ENCODE peak calls at places on chromosomes 16 and 17, in seven cellular contexts. G is HepG2, E is K562, J is HCT116, C is H1, R is GM12878, H is SK-N-SH. O is an unnamed sample.

GRCh38 chr16:74556375-74556922 is 50.5 kb downstream of the GLG1 start:
- DNase-seq in G (no peak), E (no peak), J (peak; percentile 51), C (no peak), R (no peak), H (no peak), O (no peak)

GRCh38 chr16:75733305-75734141 is 7.2 kb upstream of the CPHXL start:
- DNase-seq in G (no peak), E (no peak), J (no peak), C (no peak), R (no peak), H (no peak), O (no peak)

GRCh38 chr17:21140911-21141310 is 14.1 kb downstream of the DHRS7B start:
- DNase-seq in G (no peak), E (no peak), J (no peak), C (no peak), R (no peak), H (no peak), O (no peak)

GRCh38 chr16:7408700-7409340 is 76.2 kb downstream of the RBFOX1 start:
- DNase-seq in G (no peak), E (no peak), J (no peak), C (no peak), R (no peak), H (no peak), O (no peak)

GRCh38 chr17:47287639-47288038 is 34.0 kb downstream of the ITGB3 start:
- DNase-seq in G (no peak), E (no peak), J (no peak), C (no peak), R (no peak), H (no peak), O (no peak)

GRCh38 chr17:80082403-80083135 is 18.8 kb upstream of the GAA start:
- DNase-seq in G (peak; percentile 78), E (peak; percentile 67), J (peak; percentile 75), C (peak; percentile 86), R (no peak), H (peak; percentile 94), O (peak; percentile 88)

GRCh38 chr17:35002876-35003551 is 22.7 kb downstream of the LIG3 start:
- DNase-seq in G (no peak), E (no peak), J (no peak), C (no peak), R (no peak), H (no peak), O (no peak)

GRCh38 chr16:65005696-65006095 is 116.2 kb downstream of the CDH11 start:
- DNase-seq in G (no peak), E (no peak), J (no peak), C (no peak), R (no peak), H (no peak), O (no peak)

GRCh38 chr16:30119428-30119827 is 3.6 kb downstream of the MAPK3 start:
- DNase-seq in G (no peak), E (no peak), J (no peak), C (no peak), R (no peak), H (no peak), O (no peak)

GRCh38 chr16:30122621-30123160 is 329 bp downstream of the MAPK3 start:
- DNase-seq in G (no peak), E (no peak), J (no peak), C (no peak), R (no peak), H (no peak), O (no peak)

GRCh38 chr16:30124985-30125379 is 2.0 kb upstream of the MAPK3 start:
- DNase-seq in G (no peak), E (no peak), J (no peak), C (no peak), R (no peak), H (no peak), O (no peak)

GRCh38 chr16:30120340-30121105 is 2.5 kb downstream of the MAPK3 start:
- DNase-seq in G (no peak), E (no peak), J (no peak), C (no peak), R (no peak), H (no peak), O (no peak)

GRCh38 chr16:30121741-30122620 is 1.0 kb downstream of the MAPK3 start:
- DNase-seq in G (no peak), E (no peak), J (no peak), C (peak; percentile 47), R (no peak), H (peak; percentile 43), O (no peak)
- TF ChIP-seq JUND in G (no peak), E (no peak), J (no peak), C (no peak), R (no peak), H (no peak), O (no peak)

DNA sequence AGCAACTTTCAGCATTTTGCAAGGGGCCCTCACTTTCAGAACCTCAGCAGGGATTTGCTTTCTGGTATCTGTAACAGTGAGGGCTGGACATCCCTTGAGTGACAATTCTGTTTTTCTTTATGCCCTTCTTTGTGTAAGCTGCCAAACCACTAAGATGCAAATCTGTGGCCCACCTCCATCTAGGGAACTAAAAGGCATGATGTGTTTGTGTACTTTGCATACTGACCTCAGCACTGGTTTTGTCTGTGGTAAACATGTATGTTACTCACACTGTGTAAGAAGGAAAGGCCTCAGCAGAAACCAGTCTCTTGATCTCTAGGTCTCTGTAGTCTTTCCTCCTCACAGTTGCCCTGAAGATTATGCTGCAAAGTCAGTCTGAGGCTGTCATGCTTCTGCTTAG is 396.6 kb upstream of the DYNLRB2 start:
- DNase-seq in G (no peak), E (no peak), J (no peak), C (no peak), R (peak; percentile 72), H (no peak), O (no peak)
- TF ChIP-seq JUND in G (no peak), E (no peak), J (no peak), C (no peak), R (no peak), H (no peak), O (no peak)

GRCh38 chr17:41627316-41628072 is 3.1 kb upstream of the KRT17 start:
- DNase-seq in G (no peak), E (no peak), J (no peak), C (no peak), R (no peak), H (no peak), O (no peak)

GRCh38 chr17:41621916-41622315 is 2.5 kb downstream of the KRT17 start:
- DNase-seq in G (no peak), E (no peak), J (no peak), C (no peak), R (no peak), H (no peak), O (no peak)

GRCh38 chr17:41629316-41629715 is 4.9 kb upstream of the KRT17 start:
- DNase-seq in G (no peak), E (no peak), J (no peak), C (no peak), R (no peak), H (no peak), O (no peak)

GRCh38 chr17:41624208-41625101 is at the start of gene KRT17:
- DNase-seq in G (no peak), E (peak; percentile 41), J (no peak), C (no peak), R (no peak), H (no peak), O (no peak)

GRCh38 chr17:41625602-41626001 is 1.2 kb upstream of the KRT17 start:
- DNase-seq in G (no peak), E (no peak), J (no peak), C (no peak), R (no peak), H (no peak), O (no peak)
- TF ChIP-seq JUND in G (no peak), E (no peak), J (no peak), C (no peak), R (no peak), H (no peak), O (no peak)

GRCh38 chr17:39617446-39618251 is 9.1 kb upstream of the PPP1R1B start:
- DNase-seq in G (no peak), E (peak; percentile 44), J (no peak), C (peak; percentile 74), R (no peak), H (peak; percentile 95), O (peak; percentile 87)

GRCh38 chr17:39619786-39620101 is 7.0 kb upstream of the PPP1R1B start:
- DNase-seq in G (peak; percentile 44), E (no peak), J (no peak), C (no peak), R (no peak), H (no peak), O (no peak)

GRCh38 chr17:39617100-39617445 is 9.4 kb upstream of the NEUROD2 start:
- DNase-seq in G (no peak), E (no peak), J (no peak), C (no peak), R (no peak), H (no peak), O (no peak)

GRCh38 chr17:39618956-39619785 is 7.6 kb upstream of the PPP1R1B start:
- DNase-seq in G (peak; percentile 29), E (no peak), J (no peak), C (no peak), R (no peak), H (no peak), O (no peak)

DNA sequence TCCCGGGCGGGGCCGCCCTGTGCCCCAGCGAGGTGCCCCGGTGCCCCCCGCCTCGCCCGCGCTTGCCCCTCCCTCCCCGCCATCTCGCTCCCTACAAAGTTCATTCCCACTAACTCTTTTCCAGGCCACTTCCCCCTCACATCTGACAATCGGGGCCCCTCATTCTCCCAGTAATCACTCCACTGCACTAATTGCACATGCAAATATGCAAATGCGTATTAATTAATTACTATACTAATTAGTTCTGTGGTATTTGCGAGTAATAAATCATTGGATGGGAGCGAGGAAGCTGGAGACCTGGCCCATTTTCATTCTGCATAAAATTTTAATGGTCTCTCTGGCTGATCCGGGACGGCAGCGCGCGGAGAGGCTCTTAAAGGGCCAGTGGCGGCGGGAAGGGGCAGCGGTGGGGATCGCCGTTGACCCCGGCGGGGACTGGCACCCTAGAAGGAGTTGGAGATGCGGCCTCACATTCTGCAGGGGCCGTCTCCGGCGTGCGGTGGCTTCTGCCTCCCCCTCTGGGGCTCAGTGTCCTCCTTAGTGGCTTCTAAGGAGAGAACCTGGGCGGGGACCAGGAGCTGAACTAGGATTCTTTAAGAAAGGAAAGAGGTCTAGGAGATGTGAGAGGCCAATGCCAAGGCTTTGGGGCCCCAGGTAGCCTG is 8.4 kb upstream of the PPP1R1B start:
- DNase-seq in G (no peak), E (no peak), J (no peak), C (peak; percentile 72), R (no peak), H (peak; percentile 64), O (no peak)
- TF ChIP-seq JUND in G (no peak), E (no peak), J (no peak), C (no peak), R (no peak), H (no peak), O (no peak)

DNA sequence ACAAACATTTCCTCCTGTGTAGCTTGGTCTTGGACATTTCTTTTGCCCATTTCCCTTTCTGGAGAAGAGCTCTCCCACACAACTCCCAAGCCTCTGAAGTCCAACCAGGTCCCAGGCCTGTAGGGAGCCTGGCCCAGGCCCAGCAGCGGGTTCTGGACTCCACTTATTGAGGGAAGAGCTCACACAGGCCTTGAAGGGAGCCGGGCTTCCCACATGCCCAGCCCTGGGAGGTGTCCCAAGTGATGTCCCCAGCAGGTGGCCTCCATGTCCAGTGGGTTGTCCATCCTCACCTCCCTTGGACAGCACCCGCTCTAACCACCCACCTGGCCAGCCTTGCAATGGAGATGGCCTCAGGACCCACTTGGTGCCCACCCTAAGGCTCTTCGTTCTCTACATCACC is 5.9 kb upstream of the EPX start:
- DNase-seq in G (no peak), E (peak; percentile 7), J (no peak), C (no peak), R (no peak), H (no peak), O (no peak)
- TF ChIP-seq JUND in G (no peak), E (no peak), J (no peak), C (no peak), R (no peak), H (no peak), O (no peak)

GRCh38 chr17:73532441-73532901 is 111.8 kb downstream of the SDK2 start:
- DNase-seq in G (no peak), E (no peak), J (no peak), C (no peak), R (no peak), H (peak; percentile 88), O (no peak)
- TF ChIP-seq JUND in G (no peak), E (no peak), J (no peak), C (no peak), R (no peak), H (no peak), O (no peak)